ENCODE peak calls at places on chromosomes 7 and 10, in eight cellular contexts. A, G, D, N, Z, R, O and L are unnamed samples.

GRCh38 chr10:101311440-101312067 is 42.4 kb upstream of the BTRC start:
- DNase-seq in A (no peak), G (no peak), D (no peak), N (no peak), Z (no peak), R (no peak), O (no peak), L (no peak)

GRCh38 chr7:28626629-28627262 is 214.4 kb downstream of the CREB5 start:
- DNase-seq in A (peak), G (no peak), D (peak), N (no peak), Z (no peak), R (peak), O (peak), L (no peak)

GRCh38 chr7:15755061-15755460 is 68.6 kb upstream of the MEOX2 start:
- DNase-seq in A (no peak), G (no peak), D (no peak), N (no peak), Z (no peak), R (peak), O (no peak), L (no peak)

GRCh38 chr7:112665709-112666108 is 124.5 kb downstream of the TMEM168 start:
- DNase-seq in A (no peak), G (no peak), D (no peak), N (no peak), Z (no peak), R (peak), O (no peak), L (no peak)

GRCh38 chr7:98724591-98724990 is 107.5 kb downstream of the NPTX2 start:
- DNase-seq in A (no peak), G (no peak), D (no peak), N (no peak), Z (no peak), R (peak), O (no peak), L (no peak)

GRCh38 chr7:28958946-28959417 is 852 bp upstream of the TRIL start:
- DNase-seq in A (no peak), G (no peak), D (no peak), N (no peak), Z (no peak), R (no peak), O (no peak), L (no peak)

GRCh38 chr10:80460399-80461207 is 6.5 kb downstream of the TSPAN14 start:
- DNase-seq in A (no peak), G (no peak), D (no peak), N (peak), Z (no peak), R (peak), O (no peak), L (no peak)

GRCh38 chr7:88396948-88397322 is 90.2 kb upstream of the STEAP4 start:
- DNase-seq in A (no peak), G (no peak), D (no peak), N (no peak), Z (no peak), R (no peak), O (no peak), L (no peak)

GRCh38 chr10:66823301-66823700 is 102.5 kb upstream of the LRRTM3 start:
- DNase-seq in A (no peak), G (no peak), D (no peak), N (no peak), Z (no peak), R (no peak), O (no peak), L (no peak)

GRCh38 chr7:149050941-149051340 is 22.6 kb upstream of the PDIA4 start:
- DNase-seq in A (no peak), G (no peak), D (no peak), N (no peak), Z (no peak), R (peak), O (no peak), L (no peak)

GRCh38 chr7:16529697-16530096 is 3.1 kb downstream of the LRRC72 start:
- DNase-seq in A (no peak), G (no peak), D (no peak), N (no peak), Z (no peak), R (no peak), O (no peak), L (no peak)

GRCh38 chr10:44280615-44281014 is 104.3 kb downstream of the CXCL12 start:
- DNase-seq in A (no peak), G (no peak), D (no peak), N (no peak), Z (no peak), R (no peak), O (no peak), L (no peak)

GRCh38 chr10:72088879-72089585 is 681 bp upstream of the SPOCK2 start:
- DNase-seq in A (no peak), G (peak), D (peak), N (no peak), Z (no peak), R (no peak), O (peak), L (peak)

GRCh38 chr10:44799971-44800370 is 111.2 kb upstream of the TMEM72 start:
- DNase-seq in A (no peak), G (no peak), D (no peak), N (no peak), Z (no peak), R (no peak), O (no peak), L (no peak)

GRCh38 chr10:32112055-32112454 is 55.8 kb upstream of the KIF5B start:
- DNase-seq in A (peak), G (no peak), D (no peak), N (no peak), Z (no peak), R (peak), O (no peak), L (no peak)

GRCh38 chr10:12338981-12339380 is 10.4 kb upstream of the CAMK1D start:
- DNase-seq in A (no peak), G (no peak), D (no peak), N (no peak), Z (no peak), R (no peak), O (no peak), L (no peak)